ENCODE peak calls at places on chromosome 6, in four cellular contexts. L, M, O and Z are unnamed samples. For H3K4me1, the result is how much of the 10 kb centered on the place peaks cover.

GRCh38 chr6:17454316-17455005 is 61.1 kb downstream of the CAP2 start:
- DNase-seq in L (no peak), M (no peak), O (peak), Z (no peak)

GRCh38 chr6:150176659-150177058 is 33.8 kb downstream of the PPP1R14C start:
- DNase-seq in M (no peak), O (no peak), L (no peak), Z (no peak)

GRCh38 chr6:131103869-131104268 is 31.4 kb upstream of the AKAP7 start:
- DNase-seq in O (no peak), M (no peak), L (no peak), Z (no peak)

GRCh38 chr6:142542704-142543233 is 241.0 kb downstream of the ADGRG6 start:
- DNase-seq in M (peak), O (peak), L (peak), Z (no peak)

GRCh38 chr6:155628315-155628714 is 172.7 kb upstream of the NOX3 start:
- DNase-seq in M (no peak), L (no peak), O (no peak), Z (no peak)

GRCh38 chr6:157493173-157493572 is 112.2 kb downstream of the ZDHHC14 start:
- DNase-seq in L (no peak), O (no peak), M (no peak), Z (no peak)

GRCh38 chr6:68724054-68724453 is 89.0 kb downstream of the ADGRB3 start:
- DNase-seq in L (no peak), O (no peak), M (no peak), Z (no peak)

GRCh38 chr6:1738682-1739081 is 129.0 kb downstream of the FOXC1 start:
- DNase-seq in L (no peak), M (no peak), O (no peak), Z (no peak)

GRCh38 chr6:116205318-116205717 is 48.6 kb downstream of the TSPYL4 start:
- DNase-seq in L (no peak), O (no peak), M (no peak), Z (no peak)

GRCh38 chr6:53735896-53736295 is 58.9 kb upstream of the LRRC1 start:
- DNase-seq in O (no peak), L (no peak), M (no peak), Z (no peak)

GRCh38 chr6:72955666-72956065 is 269.6 kb downstream of the KHDC1L start:
- DNase-seq in L (no peak), O (no peak), M (no peak), Z (no peak)

GRCh38 chr6:144365176-144365710 is 80.1 kb downstream of the UTRN start:
- DNase-seq in M (no peak), L (no peak), O (peak), Z (no peak)

GRCh38 chr6:35485402-35485877 is 11.4 kb downstream of the TEAD3 start:
- DNase-seq in O (no peak), M (peak), L (no peak), Z (peak)

GRCh38 chr6:39931607-39932006 is 2.7 kb downstream of the MOCS1 start:
- DNase-seq in L (no peak), M (no peak), O (no peak), Z (no peak)

GRCh38 chr6:33955566-33955965 is 151.8 kb upstream of the MLN start:
- DNase-seq in L (no peak), M (no peak), O (no peak), Z (no peak)

GRCh38 chr6:166420351-166420750 is 37.6 kb upstream of the MPC1 start:
- DNase-seq in L (no peak), M (no peak), O (peak), Z (peak)

GRCh38 chr6:55276745-55277627 is 50.3 kb upstream of the GFRAL start:
- DNase-seq in O (peak), M (peak), L (peak), Z (peak)

GRCh38 chr6:89613790-89614189 is 24.8 kb downstream of the LYRM2 start:
- DNase-seq in M (no peak), O (no peak), L (no peak), Z (no peak)

GRCh38 chr6:160276126-160276525 is 17.5 kb upstream of the SLC22A2 start:
- DNase-seq in M (no peak), L (no peak), O (no peak), Z (no peak)

GRCh38 chr6:132673376-132674094 is 14.6 kb upstream of the TAAR1 start:
- DNase-seq in M (no peak), O (no peak), L (no peak), Z (no peak)

GRCh38 chr6:44263357-44264100 is 1.8 kb downstream of the NFKBIE start:
- DNase-seq in O (peak), M (no peak), L (peak), Z (no peak)

GRCh38 chr6:5082487-5083306 is 2.4 kb upstream of the PPP1R3G start:
- DNase-seq in M (no peak), O (peak), L (no peak), Z (peak)

GRCh38 chr6:12842658-12843057 is 126.1 kb downstream of the PHACTR1 start:
- DNase-seq in M (no peak), L (no peak), O (no peak), Z (no peak)

GRCh38 chr6:31897612-31898199 is at the start of gene EHMT2:
- DNase-seq in M (peak), L (peak), O (peak), Z (peak)

GRCh38 chr6:87104657-87105056 is 9.8 kb upstream of the CGA start:
- DNase-seq in L (no peak), O (no peak), M (no peak), Z (no peak)

GRCh38 chr6:125798734-125799510 is 8.2 kb downstream of the NCOA7 start:
- DNase-seq in M (no peak), O (no peak), L (no peak), Z (no peak)

GRCh38 chr6:67653561-67653960 is 981.5 kb upstream of the ADGRB3 start:
- DNase-seq in L (no peak), M (no peak), O (no peak), Z (no peak)

GRCh38 chr6:168302534-168302933 is 17.0 kb downstream of the DACT2 start:
- DNase-seq in O (no peak), M (no peak), L (no peak), Z (no peak)

GRCh38 chr6:15713325-15713724 is 50.5 kb upstream of the DTNBP1 start:
- DNase-seq in L (no peak), O (no peak), M (no peak), Z (no peak)

GRCh38 chr6:26360451-26361416 is 4.3 kb upstream of the BTN3A2 start:
- DNase-seq in O (no peak), M (no peak), L (no peak), Z (no peak)
- H3K4me3 ChIP-seq in O (no peak), M (no peak), L (no peak), Z (no peak)

GRCh38 chr6:134676307-134677281 is 273.3 kb downstream of the ALDH8A1 start:
- DNase-seq in L (no peak), M (no peak), O (peak), Z (peak)
- TF ChIP-seq CTCF in L (no peak), M (no peak), O (no peak), Z (peak)

GRCh38 chr6:36700071-36700811 is 2.6 kb downstream of the RAB44 start:
- DNase-seq in L (no peak), O (no peak), M (peak), Z (peak)
- H3K4me1 ChIP-seq in L (under half), O (under half), M (under half), Z (under half)

GRCh38 chr6:147874322-147874721 is 365.8 kb downstream of the SAMD5 start:
- DNase-seq in L (no peak), M (no peak), O (no peak), Z (no peak)
- H3K4me3 ChIP-seq in L (no peak), M (no peak), O (no peak), Z (no peak)

GRCh38 chr6:140684776-140685550 is 1310.5 kb upstream of the CITED2 start:
- DNase-seq in L (no peak), O (no peak), M (no peak), Z (no peak)
- TF ChIP-seq CTCF in L (no peak), O (no peak), M (no peak), Z (no peak)

GRCh38 chr6:42368156-42368555 is 83.6 kb downstream of the TRERF1 start:
- DNase-seq in M (no peak), L (no peak), O (no peak), Z (no peak)
- H3K4me1 ChIP-seq in M (under half), L (under half), O (under half), Z (under half)

GRCh38 chr6:30129270-30129669 is 6.7 kb upstream of the TRIM40 start:
- DNase-seq in L (no peak), O (no peak), M (no peak), Z (no peak)
- H3K4me3 ChIP-seq in L (no peak), O (no peak), M (no peak), Z (no peak)